ENCODE peak calls at places on chromosomes 12 and 14, in six cellular contexts. One of them, this sample, is unnamed.

GRCh38 chr14:103127356-103127755 is 4.1 kb downstream of the TNFAIP2 start:
- DNase-seq in activated CD4-positive, alpha-beta memory T cell treated with anti-CD3 and anti-CD28 coated beads for 36 hours: no peak
- DNase-seq in stimulated activated CD4-positive, alpha-beta T cell treated with anti-CD3 and anti-CD28 coated beads, Interleukin-4, amount 100 ng/mL, for 1 hour: no peak
- DNase-seq in central memory CD8-positive, alpha-beta T cell: no peak
- DNase-seq in SJCRH30: no peak
- DNase-seq in lower leg skin: no peak
- DNase-seq in this sample: no peak

GRCh38 chr12:122965356-122965755 is 907 bp downstream of the ABCB9 start:
- DNase-seq in activated CD4-positive, alpha-beta memory T cell treated with anti-CD3 and anti-CD28 coated beads for 36 hours: no peak
- DNase-seq in stimulated activated CD4-positive, alpha-beta T cell treated with anti-CD3 and anti-CD28 coated beads, Interleukin-4, amount 100 ng/mL, for 1 hour: no peak
- DNase-seq in central memory CD8-positive, alpha-beta T cell: no peak
- DNase-seq in SJCRH30: no peak
- DNase-seq in lower leg skin: no peak
- DNase-seq in this sample: no peak

GRCh38 chr14:93970589-93970966 is 5.8 kb downstream of the ASB2 start:
- DNase-seq in activated CD4-positive, alpha-beta memory T cell treated with anti-CD3 and anti-CD28 coated beads for 36 hours: peak
- DNase-seq in stimulated activated CD4-positive, alpha-beta T cell treated with anti-CD3 and anti-CD28 coated beads, Interleukin-4, amount 100 ng/mL, for 1 hour: peak
- DNase-seq in central memory CD8-positive, alpha-beta T cell: peak
- DNase-seq in SJCRH30: no peak
- DNase-seq in lower leg skin: no peak
- DNase-seq in this sample: peak

GRCh38 chr12:6161124-6161882 is 36.8 kb upstream of the VWF start:
- DNase-seq in activated CD4-positive, alpha-beta memory T cell treated with anti-CD3 and anti-CD28 coated beads for 36 hours: no peak
- DNase-seq in stimulated activated CD4-positive, alpha-beta T cell treated with anti-CD3 and anti-CD28 coated beads, Interleukin-4, amount 100 ng/mL, for 1 hour: no peak
- DNase-seq in central memory CD8-positive, alpha-beta T cell: no peak
- DNase-seq in SJCRH30: peak
- DNase-seq in lower leg skin: no peak
- DNase-seq in this sample: no peak

GRCh38 chr12:114697741-114698565 is 14.0 kb upstream of the TBX3 start:
- DNase-seq in activated CD4-positive, alpha-beta memory T cell treated with anti-CD3 and anti-CD28 coated beads for 36 hours: no peak
- DNase-seq in stimulated activated CD4-positive, alpha-beta T cell treated with anti-CD3 and anti-CD28 coated beads, Interleukin-4, amount 100 ng/mL, for 1 hour: no peak
- DNase-seq in central memory CD8-positive, alpha-beta T cell: no peak
- DNase-seq in SJCRH30: no peak
- DNase-seq in lower leg skin: no peak
- DNase-seq in this sample: no peak

GRCh38 chr14:57999471-57999870 is 133.6 kb upstream of the SLC35F4 start:
- DNase-seq in activated CD4-positive, alpha-beta memory T cell treated with anti-CD3 and anti-CD28 coated beads for 36 hours: no peak
- DNase-seq in stimulated activated CD4-positive, alpha-beta T cell treated with anti-CD3 and anti-CD28 coated beads, Interleukin-4, amount 100 ng/mL, for 1 hour: no peak
- DNase-seq in central memory CD8-positive, alpha-beta T cell: no peak
- DNase-seq in SJCRH30: no peak
- DNase-seq in lower leg skin: no peak
- DNase-seq in this sample: no peak

GRCh38 chr12:5535531-5535930 is 103.6 kb downstream of the NTF3 start:
- DNase-seq in activated CD4-positive, alpha-beta memory T cell treated with anti-CD3 and anti-CD28 coated beads for 36 hours: no peak
- DNase-seq in stimulated activated CD4-positive, alpha-beta T cell treated with anti-CD3 and anti-CD28 coated beads, Interleukin-4, amount 100 ng/mL, for 1 hour: no peak
- DNase-seq in central memory CD8-positive, alpha-beta T cell: no peak
- DNase-seq in SJCRH30: no peak
- DNase-seq in lower leg skin: no peak
- DNase-seq in this sample: no peak

GRCh38 chr12:98997899-98998298 is 352.8 kb downstream of the APAF1 start:
- DNase-seq in activated CD4-positive, alpha-beta memory T cell treated with anti-CD3 and anti-CD28 coated beads for 36 hours: no peak
- DNase-seq in stimulated activated CD4-positive, alpha-beta T cell treated with anti-CD3 and anti-CD28 coated beads, Interleukin-4, amount 100 ng/mL, for 1 hour: no peak
- DNase-seq in central memory CD8-positive, alpha-beta T cell: no peak
- DNase-seq in SJCRH30: peak
- DNase-seq in lower leg skin: no peak
- DNase-seq in this sample: no peak

GRCh38 chr12:7021956-7022355 is 3.7 kb upstream of the LPCAT3 start:
- DNase-seq in activated CD4-positive, alpha-beta memory T cell treated with anti-CD3 and anti-CD28 coated beads for 36 hours: no peak
- DNase-seq in stimulated activated CD4-positive, alpha-beta T cell treated with anti-CD3 and anti-CD28 coated beads, Interleukin-4, amount 100 ng/mL, for 1 hour: no peak
- DNase-seq in central memory CD8-positive, alpha-beta T cell: no peak
- DNase-seq in SJCRH30: no peak
- DNase-seq in lower leg skin: no peak
- DNase-seq in this sample: no peak

GRCh38 chr12:16385779-16386646 is 38.6 kb downstream of the MGST1 start:
- DNase-seq in activated CD4-positive, alpha-beta memory T cell treated with anti-CD3 and anti-CD28 coated beads for 36 hours: no peak
- DNase-seq in stimulated activated CD4-positive, alpha-beta T cell treated with anti-CD3 and anti-CD28 coated beads, Interleukin-4, amount 100 ng/mL, for 1 hour: no peak
- DNase-seq in central memory CD8-positive, alpha-beta T cell: no peak
- DNase-seq in SJCRH30: peak
- DNase-seq in lower leg skin: no peak
- DNase-seq in this sample: no peak

GRCh38 chr12:120235369-120236123 is 30.0 kb downstream of the PXN start:
- DNase-seq in activated CD4-positive, alpha-beta memory T cell treated with anti-CD3 and anti-CD28 coated beads for 36 hours: peak
- DNase-seq in stimulated activated CD4-positive, alpha-beta T cell treated with anti-CD3 and anti-CD28 coated beads, Interleukin-4, amount 100 ng/mL, for 1 hour: no peak
- DNase-seq in central memory CD8-positive, alpha-beta T cell: no peak
- DNase-seq in SJCRH30: peak
- DNase-seq in lower leg skin: no peak
- DNase-seq in this sample: no peak

GRCh38 chr12:85468356-85469157 is 188.5 kb downstream of the ALX1 start:
- DNase-seq in activated CD4-positive, alpha-beta memory T cell treated with anti-CD3 and anti-CD28 coated beads for 36 hours: peak
- DNase-seq in stimulated activated CD4-positive, alpha-beta T cell treated with anti-CD3 and anti-CD28 coated beads, Interleukin-4, amount 100 ng/mL, for 1 hour: peak
- DNase-seq in central memory CD8-positive, alpha-beta T cell: no peak
- DNase-seq in SJCRH30: peak
- DNase-seq in lower leg skin: peak
- DNase-seq in this sample: no peak

GRCh38 chr12:123532021-123532420 is 1.5 kb downstream of the RILPL1 start:
- DNase-seq in activated CD4-positive, alpha-beta memory T cell treated with anti-CD3 and anti-CD28 coated beads for 36 hours: peak
- DNase-seq in stimulated activated CD4-positive, alpha-beta T cell treated with anti-CD3 and anti-CD28 coated beads, Interleukin-4, amount 100 ng/mL, for 1 hour: no peak
- DNase-seq in central memory CD8-positive, alpha-beta T cell: no peak
- DNase-seq in SJCRH30: no peak
- DNase-seq in lower leg skin: no peak
- DNase-seq in this sample: no peak

GRCh38 chr12:41531147-41531829 is 343.2 kb downstream of the PDZRN4 start:
- DNase-seq in activated CD4-positive, alpha-beta memory T cell treated with anti-CD3 and anti-CD28 coated beads for 36 hours: no peak
- DNase-seq in stimulated activated CD4-positive, alpha-beta T cell treated with anti-CD3 and anti-CD28 coated beads, Interleukin-4, amount 100 ng/mL, for 1 hour: no peak
- DNase-seq in central memory CD8-positive, alpha-beta T cell: no peak
- DNase-seq in SJCRH30: no peak
- DNase-seq in lower leg skin: no peak
- DNase-seq in this sample: no peak

GRCh38 chr12:85829391-85829790 is 6.8 kb downstream of the RASSF9 start:
- DNase-seq in activated CD4-positive, alpha-beta memory T cell treated with anti-CD3 and anti-CD28 coated beads for 36 hours: no peak
- DNase-seq in stimulated activated CD4-positive, alpha-beta T cell treated with anti-CD3 and anti-CD28 coated beads, Interleukin-4, amount 100 ng/mL, for 1 hour: no peak
- DNase-seq in central memory CD8-positive, alpha-beta T cell: no peak
- DNase-seq in SJCRH30: no peak
- DNase-seq in lower leg skin: no peak
- DNase-seq in this sample: no peak

GRCh38 chr14:94904636-94905035 is 134.7 kb upstream of the GSC start:
- DNase-seq in activated CD4-positive, alpha-beta memory T cell treated with anti-CD3 and anti-CD28 coated beads for 36 hours: no peak
- DNase-seq in stimulated activated CD4-positive, alpha-beta T cell treated with anti-CD3 and anti-CD28 coated beads, Interleukin-4, amount 100 ng/mL, for 1 hour: no peak
- DNase-seq in central memory CD8-positive, alpha-beta T cell: no peak
- DNase-seq in SJCRH30: peak
- DNase-seq in lower leg skin: no peak
- DNase-seq in this sample: no peak

GRCh38 chr12:49537709-49538601 is 875 bp upstream of the KCNH3 start:
- DNase-seq in activated CD4-positive, alpha-beta memory T cell treated with anti-CD3 and anti-CD28 coated beads for 36 hours: peak
- DNase-seq in stimulated activated CD4-positive, alpha-beta T cell treated with anti-CD3 and anti-CD28 coated beads, Interleukin-4, amount 100 ng/mL, for 1 hour: peak
- DNase-seq in central memory CD8-positive, alpha-beta T cell: no peak
- DNase-seq in SJCRH30: peak
- DNase-seq in lower leg skin: no peak
- DNase-seq in this sample: no peak

GRCh38 chr14:34684578-34684977 is 29.8 kb downstream of the CFL2 start:
- DNase-seq in activated CD4-positive, alpha-beta memory T cell treated with anti-CD3 and anti-CD28 coated beads for 36 hours: no peak
- DNase-seq in stimulated activated CD4-positive, alpha-beta T cell treated with anti-CD3 and anti-CD28 coated beads, Interleukin-4, amount 100 ng/mL, for 1 hour: no peak
- DNase-seq in central memory CD8-positive, alpha-beta T cell: no peak
- DNase-seq in SJCRH30: no peak
- DNase-seq in lower leg skin: no peak
- DNase-seq in this sample: peak

GRCh38 chr14:50615056-50615455 is 53.0 kb downstream of the SAV1 start:
- DNase-seq in activated CD4-positive, alpha-beta memory T cell treated with anti-CD3 and anti-CD28 coated beads for 36 hours: no peak
- DNase-seq in stimulated activated CD4-positive, alpha-beta T cell treated with anti-CD3 and anti-CD28 coated beads, Interleukin-4, amount 100 ng/mL, for 1 hour: no peak
- DNase-seq in central memory CD8-positive, alpha-beta T cell: no peak
- DNase-seq in SJCRH30: no peak
- DNase-seq in lower leg skin: no peak
- DNase-seq in this sample: no peak

GRCh38 chr14:63605041-63605532 is 36.6 kb downstream of the WDR89 start:
- DNase-seq in activated CD4-positive, alpha-beta memory T cell treated with anti-CD3 and anti-CD28 coated beads for 36 hours: no peak
- DNase-seq in stimulated activated CD4-positive, alpha-beta T cell treated with anti-CD3 and anti-CD28 coated beads, Interleukin-4, amount 100 ng/mL, for 1 hour: no peak
- DNase-seq in central memory CD8-positive, alpha-beta T cell: no peak
- DNase-seq in SJCRH30: no peak
- DNase-seq in lower leg skin: no peak
- DNase-seq in this sample: no peak

GRCh38 chr12:64265839-64266238 is 43.7 kb upstream of the KICS2 start:
- DNase-seq in activated CD4-positive, alpha-beta memory T cell treated with anti-CD3 and anti-CD28 coated beads for 36 hours: no peak
- DNase-seq in stimulated activated CD4-positive, alpha-beta T cell treated with anti-CD3 and anti-CD28 coated beads, Interleukin-4, amount 100 ng/mL, for 1 hour: no peak
- DNase-seq in central memory CD8-positive, alpha-beta T cell: no peak
- DNase-seq in SJCRH30: no peak
- DNase-seq in lower leg skin: no peak
- DNase-seq in this sample: no peak

This sample was measured in activated CD8-positive, alpha-beta memory T cell treated with anti-CD3 and anti-CD28 coated beads, Interleukin-2, amount 10 ng/mL, durations not matched to agents 7 days and 5 days.